ENCODE peak calls at places on chromosomes 6 and 20, in four cellular contexts. Z, Y, U and R are unnamed samples.

GRCh38 chr6:13272131-13273046 is 55.9 kb downstream of the TBC1D7 start:
- DNase-seq in Y (peak; percentile 85), Z (no peak), U (no peak), R (no peak)

GRCh38 chr6:45955597-45955996 is 60.1 kb downstream of the CLIC5 start:
- DNase-seq in U (no peak), Z (no peak), Y (no peak), R (no peak)

GRCh38 chr20:16459019-16459700 is 114.1 kb downstream of the KIF16B start:
- DNase-seq in Y (no peak), U (peak; percentile 85), Z (no peak), R (no peak)

GRCh38 chr6:105591053-105591452 is 188.2 kb upstream of the PREP start:
- DNase-seq in Z (no peak), U (peak; percentile 57), Y (no peak), R (no peak)

GRCh38 chr6:20707870-20708269 is 173.6 kb downstream of the CDKAL1 start:
- DNase-seq in Y (no peak), Z (no peak), U (no peak), R (no peak)

GRCh38 chr6:1436334-1437306 is 47.2 kb downstream of the FOXF2 start:
- DNase-seq in Z (peak; percentile 25), Y (no peak), U (peak; percentile 72), R (peak; percentile 41)

GRCh38 chr6:15254074-15254975 is 8.5 kb downstream of the JARID2 start:
- DNase-seq in Z (no peak), U (no peak), Y (no peak), R (no peak)

GRCh38 chr6:41200296-41200900 is 551 bp downstream of the TREML2 start:
- DNase-seq in U (no peak), Z (no peak), Y (peak; percentile 65), R (peak; percentile 77)

GRCh38 chr6:110781522-110782200 is 33.6 kb downstream of the CDK19 start:
- DNase-seq in Z (no peak), U (no peak), Y (no peak), R (no peak)

GRCh38 chr6:87029711-87030314 is 65.1 kb downstream of the CGA start:
- DNase-seq in Y (no peak), U (peak; percentile 72), Z (no peak), R (no peak)

GRCh38 chr20:43727980-43728590 is 1.3 kb upstream of the GTSF1L start:
- DNase-seq in U (peak; percentile 12), Y (no peak), Z (no peak), R (no peak)

GRCh38 chr6:108621117-108621516 is 60.4 kb downstream of the FOXO3 start:
- DNase-seq in Y (no peak), Z (no peak), U (peak; percentile 90), R (no peak)

GRCh38 chr6:148973809-148974208 is 227.0 kb downstream of the UST start:
- DNase-seq in U (peak; percentile 66), Y (no peak), Z (no peak), R (no peak)

GRCh38 chr20:1019344-1019743 is 17.2 kb upstream of the RSPO4 start:
- DNase-seq in Z (no peak), Y (no peak), U (no peak), R (no peak)

GRCh38 chr20:62656205-62656918 is 14.1 kb downstream of the SLCO4A1 start:
- DNase-seq in Z (no peak), U (no peak), Y (no peak), R (no peak)

GRCh38 chr6:44411141-44411540 is 23.6 kb downstream of the CDC5L start:
- DNase-seq in U (peak; percentile 18), Z (no peak), Y (no peak), R (no peak)

GRCh38 chr6:31581511-31582229 is 554 bp downstream of the LTB start:
- DNase-seq in U (no peak), Z (no peak), Y (no peak), R (peak; percentile 38)

GRCh38 chr6:69866351-69867074 is at the start of gene COL19A1:
- DNase-seq in Y (peak; percentile 41), Z (peak; percentile 4), U (no peak), R (peak; percentile 29)

GRCh38 chr6:15628499-15629131 is 34.2 kb downstream of the DTNBP1 start:
- DNase-seq in U (peak; percentile 94), Y (no peak), Z (no peak), R (peak; percentile 49)

GRCh38 chr20:50731930-50732690 is 730 bp downstream of the PARD6B start:
- DNase-seq in Y (no peak), Z (no peak), U (no peak), R (no peak)

GRCh38 chr20:55158446-55158845 is 683.1 kb downstream of the DOK5 start:
- DNase-seq in Z (no peak), U (no peak), Y (no peak), R (no peak)

GRCh38 chr6:170291271-170292110 is 613 bp upstream of the DLL1 start:
- DNase-seq in Z (no peak), U (no peak), Y (peak; percentile 68), R (peak; percentile 29)

GRCh38 chr6:69162811-69163210 is 527.7 kb downstream of the ADGRB3 start:
- DNase-seq in U (no peak), Z (no peak), Y (no peak), R (no peak)

GRCh38 chr6:106134906-106135634 is 48.9 kb downstream of the PRDM1 start:
- DNase-seq in Z (no peak), U (no peak), Y (no peak), R (no peak)

GRCh38 chr6:17167327-17167979 is 65.6 kb downstream of the STMND1 start:
- DNase-seq in Z (no peak), U (peak; percentile 15), Y (peak; percentile 47), R (no peak)

GRCh38 chr20:25623225-25623735 is 534 bp downstream of the NANP start:
- DNase-seq in Z (peak; percentile 2), Y (peak; percentile 64), U (peak; percentile 24), R (peak; percentile 47)

GRCh38 chr6:97870273-97870672 is 587.3 kb upstream of the MMS22L start:
- DNase-seq in Y (no peak), U (no peak), Z (no peak), R (no peak)

GRCh38 chr20:32963176-32963575 is 41.1 kb downstream of the SUN5 start:
- DNase-seq in Y (no peak), U (no peak), Z (no peak), R (peak; percentile 12)

GRCh38 chr6:154622618-154623336 is 110.4 kb upstream of the SCAF8 start:
- DNase-seq in Z (no peak), Y (no peak), U (no peak), R (no peak)

GRCh38 chr6:28683945-28684538 is 158.4 kb downstream of the GPX5 start:
- DNase-seq in Y (no peak), Z (peak; percentile 12), U (peak; percentile 34), R (peak; percentile 18)

GRCh38 chr6:1190361-1190760 is 121.5 kb upstream of the FOXQ1 start:
- DNase-seq in Y (no peak), U (peak; percentile 95), Z (no peak), R (no peak)

GRCh38 chr6:5091210-5091609 is 6.1 kb downstream of the PPP1R3G start:
- DNase-seq in Y (no peak), U (no peak), Z (no peak), R (no peak)